ENCODE peak calls at places on chromosomes 4 and X, in eight cellular contexts. C is aorta; P is fibroblast of lung; D is smooth muscle cell of the brain vasculature; T is stimulated activated CD4-positive, alpha-beta T cell treated with anti-CD3 and anti-CD28 coated beads, TNF-alpha, amount 100 ng/mL, for 1 hour; O is IMR-90; G is activated T-cell treated with anti-CD3 and anti-CD28 coated beads, Interleukin-2, amount 50 U/mL, for 1 hour; B is non-pigmented ciliary epithelial cell. K is an unnamed sample.

GRCh38 chr4:157886650-157887049 is 286.2 kb downstream of the GASK1B start:
- DNase-seq in C (no peak), P (no peak), D (no peak), T (no peak), O (no peak), G (no peak), B (no peak), K (no peak)

GRCh38 chr4:108166038-108166437 is 2.7 kb downstream of the LEF1 start:
- DNase-seq in C (no peak), P (no peak), D (no peak), T (no peak), O (no peak), G (peak; percentile 55), B (no peak), K (no peak)

GRCh38 chr4:32268949-32269348 is 1548.8 kb downstream of the PCDH7 start:
- DNase-seq in C (no peak), P (peak; percentile 28), D (no peak), T (no peak), O (no peak), G (no peak), B (no peak), K (no peak)

GRCh38 chr4:17324431-17324830 is 187.5 kb downstream of the QDPR start:
- DNase-seq in C (no peak), P (peak; percentile 76), D (peak; percentile 28), T (peak; percentile 25), O (peak; percentile 77), G (peak; percentile 30), B (no peak), K (peak; percentile 33)

GRCh38 chr4:25144870-25145481 is 15.3 kb downstream of the SEPSECS start:
- DNase-seq in C (no peak), P (peak; percentile 44), D (no peak), T (no peak), O (peak; percentile 21), G (no peak), B (no peak), K (peak; percentile 21)

GRCh38 chrX:78377186-78377585 is 49.8 kb upstream of the CYSLTR1 start:
- DNase-seq in C (no peak), P (no peak), D (no peak), T (no peak), O (no peak), G (no peak), B (no peak), K (no peak)

GRCh38 chrX:129606918-129607317 is 47.8 kb downstream of the APLN start:
- DNase-seq in C (no peak), P (peak; percentile 56), D (peak; percentile 18), T (peak; percentile 44), O (peak; percentile 36), G (peak; percentile 40), B (no peak), K (peak; percentile 37)

GRCh38 chr4:43394976-43395375 is 502.5 kb downstream of the GRXCR1 start:
- DNase-seq in C (no peak), P (peak; percentile 29), D (no peak), T (no peak), O (peak; percentile 57), G (no peak), B (no peak), K (no peak)

GRCh38 chr4:88881227-88881569 is 175.8 kb downstream of the FAM13A start:
- DNase-seq in C (no peak), P (no peak), D (no peak), T (no peak), O (no peak), G (no peak), B (no peak), K (no peak)

GRCh38 chrX:116873678-116874077 is 410.9 kb upstream of the CT83 start:
- DNase-seq in C (no peak), P (peak; percentile 1), D (no peak), T (no peak), O (no peak), G (no peak), B (no peak), K (no peak)

GRCh38 chr4:4640692-4641091 is 98.8 kb upstream of the STX18 start:
- DNase-seq in C (no peak), P (no peak), D (no peak), T (no peak), O (no peak), G (no peak), B (no peak), K (no peak)

GRCh38 chrX:2714551-2714950 is 23.5 kb downstream of the CD99 start:
- DNase-seq in C (peak; percentile 7), P (no peak), D (no peak), T (no peak), O (no peak), G (no peak), B (no peak), K (no peak)

GRCh38 chr4:8775751-8776355 is 95.8 kb downstream of the HMX1 start:
- DNase-seq in C (peak; percentile 46), P (no peak), D (no peak), T (no peak), O (no peak), G (no peak), B (no peak), K (no peak)

GRCh38 chr4:180152831-180153230 is 2090.4 kb upstream of the TENM3 start:
- DNase-seq in C (no peak), P (no peak), D (no peak), T (no peak), O (no peak), G (no peak), B (no peak), K (no peak)

GRCh38 chr4:41678086-41678485 is 70.4 kb downstream of the PHOX2B start:
- DNase-seq in C (no peak), P (peak; percentile 21), D (no peak), T (no peak), O (peak; percentile 60), G (no peak), B (no peak), K (no peak)

GRCh38 chrX:8845060-8845459 is 43.9 kb upstream of the FAM9A start:
- DNase-seq in C (no peak), P (peak; percentile 83), D (no peak), T (no peak), O (peak; percentile 80), G (no peak), B (no peak), K (no peak)

GRCh38 chrX:150781711-150782110 is 88.5 kb downstream of the MTMR1 start:
- DNase-seq in C (no peak), P (no peak), D (no peak), T (no peak), O (no peak), G (no peak), B (no peak), K (no peak)

GRCh38 chr4:38574559-38575333 is 89.3 kb upstream of the KLF3 start:
- DNase-seq in C (no peak), P (no peak), D (no peak), T (no peak), O (no peak), G (no peak), B (no peak), K (no peak)

GRCh38 chr4:4985844-4986243 is 33.4 kb downstream of the CYTL1 start:
- DNase-seq in C (no peak), P (no peak), D (no peak), T (no peak), O (no peak), G (no peak), B (no peak), K (no peak)

GRCh38 chr4:189974056-189974455 is 33.4 kb downstream of the FRG1 start:
- DNase-seq in C (no peak), P (peak; percentile 2), D (no peak), T (no peak), O (no peak), G (no peak), B (no peak), K (peak; percentile 25)

GRCh38 chr4:97153042-97153441 is 990.2 kb downstream of the STPG2 start:
- DNase-seq in C (no peak), P (no peak), D (no peak), T (no peak), O (no peak), G (no peak), B (no peak), K (no peak)

GRCh38 chrX:49930046-49930445 is 7.7 kb downstream of the CLCN5 start:
- DNase-seq in C (no peak), P (peak; percentile 47), D (no peak), T (no peak), O (peak; percentile 34), G (no peak), B (no peak), K (no peak)

GRCh38 chr4:4986856-4987255 is 32.4 kb downstream of the CYTL1 start:
- DNase-seq in C (no peak), P (no peak), D (no peak), T (no peak), O (no peak), G (no peak), B (no peak), K (no peak)

GRCh38 chr4:147078875-147079658 is 133.4 kb upstream of the TTC29 start:
- DNase-seq in C (peak; percentile 73), P (no peak), D (no peak), T (no peak), O (no peak), G (no peak), B (no peak), K (no peak)

GRCh38 chr4:16516796-16517413 is 290.6 kb upstream of the TAPT1 start:
- DNase-seq in C (no peak), P (peak; percentile 82), D (peak; percentile 18), T (no peak), O (peak; percentile 85), G (no peak), B (peak; percentile 42), K (no peak)

GRCh38 chr4:110009526-110009925 is 96.8 kb downstream of the EGF start:
- DNase-seq in C (no peak), P (no peak), D (no peak), T (no peak), O (no peak), G (no peak), B (no peak), K (no peak)

GRCh38 chrX:106022238-106022637 is 16.3 kb downstream of the SERPINA7 start:
- DNase-seq in C (no peak), P (no peak), D (no peak), T (no peak), O (no peak), G (no peak), B (no peak), K (no peak)

GRCh38 chr4:151389316-151389715 is 19.7 kb upstream of the FHIP1A start:
- DNase-seq in C (no peak), P (no peak), D (no peak), T (no peak), O (no peak), G (no peak), B (no peak), K (no peak)

GRCh38 chr4:140943486-140943885 is 187.3 kb upstream of the TBC1D9 start:
- DNase-seq in C (no peak), P (no peak), D (no peak), T (no peak), O (peak; percentile 77), G (no peak), B (peak; percentile 72), K (no peak)

GRCh38 chr4:40875507-40876150 is 125.9 kb downstream of the NSUN7 start:
- DNase-seq in C (no peak), P (no peak), D (no peak), T (no peak), O (no peak), G (no peak), B (no peak), K (no peak)

GRCh38 chr4:44848466-44848865 is 122.1 kb upstream of the GNPDA2 start:
- DNase-seq in C (no peak), P (no peak), D (no peak), T (no peak), O (no peak), G (no peak), B (no peak), K (no peak)

GRCh38 chr4:185508162-185508561 is 27.1 kb downstream of the PDLIM3 start:
- DNase-seq in C (no peak), P (no peak), D (no peak), T (no peak), O (no peak), G (no peak), B (no peak), K (no peak)

GRCh38 chr4:113849771-113850170 is 88.2 kb upstream of the CAMK2D start:
- DNase-seq in C (no peak), P (peak; percentile 69), D (no peak), T (no peak), O (peak; percentile 61), G (no peak), B (no peak), K (no peak)

GRCh38 chr4:74738756-74739155 is 55.6 kb downstream of the BTC start:
- DNase-seq in C (no peak), P (peak; percentile 88), D (no peak), T (no peak), O (no peak), G (no peak), B (no peak), K (no peak)

K was measured in GM20000.